ENCODE peak calls at places on chromosomes 1 and 21, in four cellular contexts. U is cardiac fibroblast, Z is brain microvascular endothelial cell, B is B cell. G is an unnamed sample.

GRCh38 chr1:212677136-212677535 is 22.5 kb downstream of the BATF3 start:
- DNase-seq in B (no peak), Z (no peak), U (no peak), G (no peak)

GRCh38 chr1:37486680-37487618 is 12.6 kb downstream of the ZC3H12A start:
- DNase-seq in B (peak; percentile 76), Z (peak; percentile 67), U (peak; percentile 84), G (no peak)

GRCh38 chr1:156547982-156548381 is 24.4 kb downstream of the IQGAP3 start:
- DNase-seq in Z (no peak), B (no peak), U (no peak), G (no peak)

GRCh38 chr1:15816674-15817073 is 9.2 kb upstream of the UQCRHL start:
- DNase-seq in Z (no peak), U (no peak), B (no peak), G (no peak)

GRCh38 chr1:230101556-230101955 is 34.5 kb downstream of the GALNT2 start:
- DNase-seq in Z (no peak), U (peak; percentile 43), B (no peak), G (no peak)

GRCh38 chr1:163459539-163459938 is 137.8 kb downstream of the NUF2 start:
- DNase-seq in Z (no peak), U (no peak), B (no peak), G (no peak)

GRCh38 chr1:16026723-16027484 is 5.1 kb downstream of the CLCNKA start:
- DNase-seq in B (peak; percentile 66), Z (no peak), U (peak; percentile 16), G (no peak)

GRCh38 chr1:156176610-156177210 is 17.2 kb upstream of the SLC25A44 start:
- DNase-seq in Z (no peak), B (no peak), U (no peak), G (no peak)

GRCh38 chr1:14625587-14626447 is 27.3 kb downstream of the KAZN start:
- DNase-seq in Z (no peak), U (no peak), B (no peak), G (no peak)

GRCh38 chr1:70143052-70143659 is 62.2 kb downstream of the LRRC40 start:
- DNase-seq in Z (peak; percentile 24), B (no peak), U (peak; percentile 64), G (no peak)

GRCh38 chr1:66764994-66765578 is 12.8 kb downstream of the DYNLT5 start:
- DNase-seq in Z (peak; percentile 72), B (no peak), U (peak; percentile 79), G (no peak)

GRCh38 chr1:33146038-33146437 is 35.8 kb downstream of the TRIM62 start:
- DNase-seq in B (no peak), Z (no peak), U (no peak), G (no peak)

GRCh38 chr1:214494706-214495105 is 56.7 kb downstream of the PTPN14 start:
- DNase-seq in U (no peak), B (no peak), Z (no peak), G (no peak)

GRCh38 chr1:181126871-181127587 is 38.5 kb downstream of the IER5 start:
- DNase-seq in B (no peak), U (no peak), Z (no peak), G (no peak)

GRCh38 chr21:37550618-37551405 is 184.2 kb downstream of the DYRK1A start:
- DNase-seq in U (no peak), B (no peak), Z (no peak), G (no peak)

GRCh38 chr1:15101112-15101760 is 52.3 kb upstream of the TMEM51 start:
- DNase-seq in B (no peak), U (no peak), Z (no peak), G (no peak)

GRCh38 chr1:204880906-204881305 is 10.2 kb downstream of the NFASC start:
- DNase-seq in Z (no peak), U (no peak), B (no peak), G (no peak)

GRCh38 chr1:51837243-51837642 is 41.3 kb downstream of the NRDC start:
- DNase-seq in U (no peak), B (no peak), Z (no peak), G (no peak)

GRCh38 chr1:71054281-71054731 is 6.7 kb upstream of the PTGER3 start:
- DNase-seq in U (no peak), B (no peak), Z (no peak), G (no peak)

GRCh38 chr1:207279683-207280082 is 41.8 kb upstream of the CD55 start:
- DNase-seq in U (no peak), B (no peak), Z (no peak), G (no peak)

GRCh38 chr1:207277241-207277640 is 44.2 kb upstream of the CD55 start:
- DNase-seq in B (no peak), Z (no peak), U (no peak), G (no peak)

GRCh38 chr1:207282049-207282448 is 39.4 kb upstream of the CD55 start:
- DNase-seq in U (peak; percentile 21), Z (no peak), B (no peak), G (no peak)

GRCh38 chr1:207276465-207276864 is 45.0 kb upstream of the CD55 start:
- DNase-seq in U (no peak), B (no peak), Z (no peak), G (no peak)
- TF ChIP-seq CTCF in U (no peak), B (no peak), Z (no peak), G (no peak)

DNA sequence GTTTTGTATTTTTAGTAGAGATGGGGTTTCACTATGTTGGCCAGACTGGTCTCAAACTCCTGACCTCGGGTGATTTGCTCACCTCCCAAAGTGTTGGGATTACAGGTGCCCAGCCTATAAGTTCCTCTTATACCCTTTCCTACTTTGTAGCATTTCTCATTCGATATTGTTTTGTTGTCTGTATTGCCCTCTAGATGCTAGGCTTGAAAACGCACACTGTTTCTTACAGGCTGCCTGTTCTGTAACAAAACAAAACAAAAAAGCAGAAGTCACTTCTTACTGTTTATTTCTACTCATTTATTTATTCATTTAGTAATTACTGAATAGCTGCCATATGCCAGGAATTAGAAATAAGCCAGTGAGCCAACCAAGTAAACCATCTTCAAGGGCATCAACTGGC is 136.9 kb upstream of the BMP8A start:
- DNase-seq in U (peak; percentile 12), B (no peak), Z (no peak), G (no peak)
- TF ChIP-seq CTCF in U (no peak), B (no peak), Z (no peak), G (no peak)

GRCh38 chr1:167922611-167923074 is 8.7 kb upstream of the ADCY10 start:
- DNase-seq in U (no peak), B (no peak), Z (no peak), G (no peak)
- TF ChIP-seq CTCF in U (no peak), B (no peak), Z (no peak), G (no peak)

GRCh38 chr1:110465038-110465813 is 14.3 kb downstream of the PROK1 start:
- DNase-seq in U (no peak), Z (no peak), B (no peak), G (no peak)
- TF ChIP-seq CTCF in U (no peak), Z (no peak), B (no peak), G (no peak)